ENCODE peak calls at places on chromosomes 2 and 18, in four cellular contexts. R is A549, H is nephron progenitor cell, M is GM12865. P is an unnamed sample.

GRCh38 chr2:12416600-12416999 is 300.1 kb upstream of the TRIB2 start:
- DNase-seq in R (no peak), H (no peak), M (peak; percentile 68), P (no peak)

GRCh38 chr2:217261452-217261851 is 401.6 kb upstream of the TNP1 start:
- DNase-seq in M (no peak), R (no peak), H (no peak), P (no peak)

GRCh38 chr2:240170354-240170735 is 29.9 kb upstream of the OTOS start:
- DNase-seq in H (no peak), M (no peak), R (no peak), P (no peak)

GRCh38 chr2:18901255-18901654 is 311.9 kb upstream of the NT5C1B start:
- DNase-seq in M (no peak), H (no peak), R (no peak), P (no peak)

GRCh38 chr2:88221365-88221942 is 51.3 kb downstream of the THNSL2 start:
- DNase-seq in H (no peak), R (no peak), M (no peak), P (no peak)

GRCh38 chr2:179237209-179237946 is 27.3 kb downstream of the SESTD1 start:
- DNase-seq in R (no peak), M (no peak), H (no peak), P (no peak)

GRCh38 chr2:83602753-83603152 is 856.3 kb downstream of the SUCLG1 start:
- DNase-seq in R (no peak), H (no peak), M (no peak), P (no peak)

GRCh38 chr2:10532631-10533101 is 84.5 kb upstream of the ODC1 start:
- DNase-seq in M (no peak), H (no peak), R (no peak), P (no peak)

GRCh38 chr18:22084547-22084946 is 84.8 kb upstream of the GATA6 start:
- DNase-seq in R (no peak), H (no peak), M (no peak), P (peak; percentile 16)

GRCh38 chr18:36974686-36975085 is 145.8 kb downstream of the KIAA1328 start:
- DNase-seq in R (no peak), H (no peak), M (no peak), P (no peak)

GRCh38 chr18:34929336-34929780 is 111.9 kb upstream of the MAPRE2 start:
- DNase-seq in R (peak; percentile 33), M (no peak), H (no peak), P (no peak)

GRCh38 chr2:241703128-241703604 is 1.3 kb downstream of the ING5 start:
- DNase-seq in M (no peak), R (peak; percentile 26), H (no peak), P (no peak)

GRCh38 chr2:80050246-80050645 is 254.3 kb downstream of the LRRTM1 start:
- DNase-seq in M (no peak), H (no peak), R (no peak), P (no peak)

DNA sequence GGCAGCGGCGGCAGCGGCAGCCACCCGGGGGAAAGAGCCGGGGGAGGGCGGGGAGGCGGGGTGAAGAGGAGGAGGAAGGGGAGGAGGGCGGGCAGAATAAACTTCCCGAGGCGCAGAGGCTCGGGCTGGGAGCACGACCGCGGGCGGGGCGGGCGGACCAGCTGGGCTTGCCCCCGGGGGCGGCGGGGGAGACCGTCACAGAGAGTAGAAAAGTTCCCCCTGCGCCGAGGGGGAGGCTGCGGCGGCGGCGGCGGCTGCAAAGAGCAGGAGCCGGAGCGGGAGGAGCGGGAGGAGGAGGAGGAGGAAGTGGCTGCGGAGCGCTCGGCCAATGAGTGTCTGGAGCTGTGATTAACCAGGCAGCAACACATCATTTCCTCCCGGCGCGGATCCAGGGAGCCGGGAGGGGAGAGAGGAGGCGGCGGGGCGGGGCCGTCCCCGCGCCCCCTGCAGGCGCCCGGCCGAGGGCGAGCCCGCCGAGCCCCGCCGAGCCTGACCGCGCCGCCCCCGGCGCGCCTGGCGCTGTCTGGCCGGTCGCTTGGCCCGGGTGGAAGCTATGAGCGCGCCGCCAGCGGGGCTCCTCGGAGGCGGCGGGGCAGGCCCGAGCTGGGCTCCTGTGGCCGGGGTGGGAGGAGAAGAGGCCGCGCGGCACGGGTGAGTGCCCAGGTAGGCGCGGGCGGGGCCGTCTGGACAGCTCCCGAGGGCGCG is at the start of gene ACVR1:
- DNase-seq in H (peak; percentile 89), R (peak; percentile 78), M (peak; percentile 92), P (peak; percentile 79)
- TF ChIP-seq CTCF in H (no peak), R (peak; percentile 52), M (peak; percentile 24), P (peak; percentile 51)

GRCh38 chr2:227774011-227774624 is 28.4 kb downstream of the SCYGR8 start:
- DNase-seq in R (no peak), M (peak; percentile 58), H (no peak), P (no peak)
- TF ChIP-seq CTCF in R (peak; percentile 37), M (peak; percentile 37), H (no peak), P (peak; percentile 48)

GRCh38 chr2:102060047-102060446 is 68.3 kb downstream of the IL1R2 start:
- DNase-seq in R (no peak), H (no peak), M (no peak), P (no peak)

GRCh38 chr2:102056079-102056581 is 64.4 kb downstream of the IL1R2 start:
- DNase-seq in H (no peak), M (no peak), R (no peak), P (no peak)

GRCh38 chr2:102059151-102059550 is 67.4 kb downstream of the IL1R2 start:
- DNase-seq in H (no peak), R (no peak), M (no peak), P (no peak)

GRCh38 chr2:102057502-102058292 is 65.9 kb downstream of the IL1R2 start:
- DNase-seq in H (no peak), M (peak; percentile 26), R (no peak), P (no peak)

GRCh38 chr2:102058293-102058833 is 66.6 kb downstream of the IL1R2 start:
- DNase-seq in R (no peak), M (no peak), H (no peak), P (no peak)
- TF ChIP-seq CTCF in R (no peak), M (no peak), H (no peak), P (no peak)

GRCh38 chr2:121005512-121005911 is 269.8 kb downstream of the GLI2 start:
- DNase-seq in R (no peak), H (no peak), M (no peak), P (no peak)

GRCh38 chr2:121006783-121007489 is 271.3 kb downstream of the GLI2 start:
- DNase-seq in R (no peak), H (no peak), M (no peak), P (no peak)

GRCh38 chr2:121007490-121007853 is 271.8 kb downstream of the GLI2 start:
- DNase-seq in R (no peak), M (no peak), H (no peak), P (no peak)

GRCh38 chr2:121010998-121011397 is 274.0 kb downstream of the TFCP2L1 start:
- DNase-seq in M (no peak), R (no peak), H (no peak), P (no peak)

GRCh38 chr2:121008978-121009377 is 273.3 kb downstream of the GLI2 start:
- DNase-seq in M (no peak), H (no peak), R (no peak), P (no peak)
- TF ChIP-seq CTCF in M (peak; percentile 13), H (no peak), R (peak; percentile 19), P (peak; percentile 35)

GRCh38 chr18:75165926-75166325 is 43.0 kb downstream of the PTGR3 start:
- DNase-seq in M (no peak), H (no peak), R (no peak), P (no peak)
- TF ChIP-seq CTCF in M (no peak), H (no peak), R (no peak), P (no peak)

GRCh38 chr2:106562826-106563594 is 75.8 kb downstream of the CD8B2 start:
- DNase-seq in M (no peak), H (no peak), R (no peak), P (no peak)
- TF ChIP-seq CTCF in M (no peak), H (no peak), R (peak; percentile 29), P (peak; percentile 35)

P was measured in progenitor cell of endocrine pancreas.